ENCODE peak calls at places on chromosome X, in nine cellular contexts. U is ascending aorta, I is uterus, L is neuronal stem cell, Q is upper lobe of right lung, Y is thoracic aorta, D is fibroblast of lung, A is HCT116, K is PC-3. G is an unnamed sample. For H3K9me3, the result is how much of the 10 kb centered on the place peaks cover.

GRCh38 chrX:47190445-47191269 is 3.0 kb upstream of the UBA1 start:
- DNase-seq in U (peak), I (peak), L (peak), Q (peak), Y (peak), D (peak), A (peak), K (peak), G (peak)

GRCh38 chrX:15646031-15646430 is 18.6 kb downstream of the CLTRN start:
- DNase-seq in U (no peak), I (no peak), L (no peak), Q (no peak), Y (no peak), D (no peak), A (no peak), K (no peak), G (no peak)

GRCh38 chrX:12245650-12246645 is 107.7 kb downstream of the FRMPD4 start:
- DNase-seq in U (no peak), I (no peak), L (no peak), Q (no peak), Y (no peak), D (peak), A (no peak), K (peak), G (no peak)

GRCh38 chrX:53093177-53093655 is 726 bp upstream of the KANTR start:
- DNase-seq in U (peak), I (peak), L (no peak), Q (peak), Y (no peak), D (peak), A (peak), K (peak), G (peak)

GRCh38 chrX:55908685-55909212 is 191.2 kb downstream of the RRAGB start:
- DNase-seq in U (no peak), I (no peak), L (peak), Q (peak), Y (no peak), D (peak), A (no peak), K (peak), G (no peak)

GRCh38 chrX:107599371-107599970 is 28.8 kb upstream of the PRPS1 start:
- DNase-seq in U (no peak), I (no peak), L (no peak), Q (no peak), Y (no peak), D (no peak), A (no peak), K (no peak), G (no peak)

GRCh38 chrX:11558972-11559371 is 106.7 kb downstream of the ARHGAP6 start:
- DNase-seq in U (no peak), I (no peak), L (no peak), Q (peak), Y (no peak), D (no peak), A (peak), K (peak), G (no peak)

GRCh38 chrX:7169627-7170026 is 21.7 kb upstream of the PUDP start:
- DNase-seq in U (no peak), I (no peak), L (no peak), Q (no peak), Y (no peak), D (no peak), A (no peak), K (no peak), G (no peak)

GRCh38 chrX:119211649-119212014 is 24.5 kb upstream of the PGRMC1 start:
- DNase-seq in U (no peak), I (no peak), L (no peak), Q (no peak), Y (no peak), D (no peak), A (no peak), K (no peak), G (no peak)

GRCh38 chrX:40663880-40664630 is 16.7 kb upstream of the CXorf38 start:
- DNase-seq in U (no peak), I (no peak), L (no peak), Q (no peak), Y (no peak), D (peak), A (no peak), K (peak), G (no peak)

GRCh38 chrX:118807151-118808017 is 16.2 kb upstream of the ZCCHC12 start:
- DNase-seq in U (no peak), I (peak), L (peak), Q (no peak), Y (no peak), D (peak), A (peak), K (peak), G (peak)

GRCh38 chrX:1433646-1434357 is 18.9 kb downstream of the ASMTL start:
- DNase-seq in U (no peak), I (no peak), L (no peak), Q (no peak), Y (no peak), D (no peak), A (no peak), K (no peak), G (no peak)

GRCh38 chrX:17738002-17738713 is 865 bp downstream of the SCML1 start:
- DNase-seq in U (peak), I (peak), L (peak), Q (peak), Y (no peak), D (peak), A (no peak), K (peak), G (peak)

GRCh38 chrX:29419774-29420553 is 795.4 kb upstream of the MAGEB2 start:
- DNase-seq in U (no peak), I (no peak), L (no peak), Q (no peak), Y (no peak), D (peak), A (peak), K (no peak), G (no peak)

GRCh38 chrX:20623448-20623847 is 356.7 kb upstream of the RPS6KA3 start:
- DNase-seq in U (no peak), I (no peak), L (no peak), Q (no peak), Y (no peak), D (peak), A (peak), K (peak), G (no peak)

GRCh38 chrX:134717698-134718328 is 59.5 kb upstream of the PLAC1 start:
- DNase-seq in U (no peak), I (no peak), L (no peak), Q (no peak), Y (no peak), D (peak), A (no peak), K (peak), G (no peak)
- H3K9me3 ChIP-seq in U (under half), I (under half), L (under half), Q (under half), Y (under half), D (under half), A (under half), K (under half), G (under half)

GRCh38 chrX:129957241-129958099 is 25.0 kb upstream of the BCORL1 start:
- DNase-seq in U (peak), I (peak), L (no peak), Q (peak), Y (no peak), D (peak), A (peak), K (peak), G (peak)
- H3K27ac ChIP-seq in U (peak), I (peak), L (no peak), Q (peak), Y (no peak), D (no peak), A (peak), K (no peak), G (peak)

GRCh38 chrX:44978976-44979375 is 106.0 kb downstream of the KDM6A start:
- DNase-seq in U (no peak), I (no peak), L (no peak), Q (no peak), Y (no peak), D (no peak), A (no peak), K (no peak), G (no peak)

GRCh38 chrX:44974462-44974861 is 101.5 kb downstream of the KDM6A start:
- DNase-seq in U (no peak), I (no peak), L (no peak), Q (no peak), Y (no peak), D (peak), A (peak), K (peak), G (no peak)

GRCh38 chrX:44972132-44972531 is 99.1 kb downstream of the KDM6A start:
- DNase-seq in U (no peak), I (no peak), L (no peak), Q (no peak), Y (no peak), D (no peak), A (no peak), K (no peak), G (no peak)

GRCh38 chrX:44973420-44973932 is 100.5 kb downstream of the KDM6A start:
- DNase-seq in U (no peak), I (no peak), L (no peak), Q (no peak), Y (no peak), D (no peak), A (no peak), K (no peak), G (no peak)

DNA sequence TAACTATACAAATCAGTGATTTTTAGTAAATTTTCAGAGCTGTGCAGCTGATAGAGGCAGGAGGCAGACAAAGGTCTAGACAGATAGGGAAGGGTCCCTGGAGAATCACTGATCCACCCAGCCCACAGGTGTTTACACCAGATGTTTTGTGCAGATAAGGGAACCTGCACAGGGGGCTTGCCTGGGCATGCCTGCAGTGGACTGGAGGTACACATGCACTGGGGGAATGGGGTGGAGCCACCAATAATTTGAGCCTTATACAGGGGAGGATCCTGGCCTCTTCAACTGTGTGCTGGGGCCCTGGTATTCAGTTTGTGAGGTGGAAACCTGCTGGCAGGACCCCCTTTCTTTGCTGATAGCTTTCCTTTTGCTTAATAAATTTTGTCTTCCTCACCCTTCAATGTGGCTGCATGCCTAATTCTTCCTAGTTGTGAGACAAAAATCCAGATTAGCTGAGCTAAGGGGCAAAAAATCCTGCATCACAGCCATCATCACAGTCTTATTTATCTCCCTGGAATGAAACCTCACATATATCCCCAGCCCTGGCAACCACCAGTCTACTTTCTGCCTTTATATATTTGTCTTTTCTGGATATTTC is 102.8 kb downstream of the KDM6A start:
- DNase-seq in U (no peak), I (no peak), L (no peak), Q (no peak), Y (no peak), D (peak), A (no peak), K (no peak), G (no peak)
- H3K9me3 ChIP-seq in U (under half), I (under half), L (under half), Q (under half), Y (under half), D (under half), A (under half), K (under half), G (under half)

GRCh38 chrX:149152941-149153340 is 352.2 kb downstream of the IDS start:
- DNase-seq in U (no peak), I (no peak), L (no peak), Q (no peak), Y (no peak), D (no peak), A (no peak), K (no peak), G (no peak)

DNA sequence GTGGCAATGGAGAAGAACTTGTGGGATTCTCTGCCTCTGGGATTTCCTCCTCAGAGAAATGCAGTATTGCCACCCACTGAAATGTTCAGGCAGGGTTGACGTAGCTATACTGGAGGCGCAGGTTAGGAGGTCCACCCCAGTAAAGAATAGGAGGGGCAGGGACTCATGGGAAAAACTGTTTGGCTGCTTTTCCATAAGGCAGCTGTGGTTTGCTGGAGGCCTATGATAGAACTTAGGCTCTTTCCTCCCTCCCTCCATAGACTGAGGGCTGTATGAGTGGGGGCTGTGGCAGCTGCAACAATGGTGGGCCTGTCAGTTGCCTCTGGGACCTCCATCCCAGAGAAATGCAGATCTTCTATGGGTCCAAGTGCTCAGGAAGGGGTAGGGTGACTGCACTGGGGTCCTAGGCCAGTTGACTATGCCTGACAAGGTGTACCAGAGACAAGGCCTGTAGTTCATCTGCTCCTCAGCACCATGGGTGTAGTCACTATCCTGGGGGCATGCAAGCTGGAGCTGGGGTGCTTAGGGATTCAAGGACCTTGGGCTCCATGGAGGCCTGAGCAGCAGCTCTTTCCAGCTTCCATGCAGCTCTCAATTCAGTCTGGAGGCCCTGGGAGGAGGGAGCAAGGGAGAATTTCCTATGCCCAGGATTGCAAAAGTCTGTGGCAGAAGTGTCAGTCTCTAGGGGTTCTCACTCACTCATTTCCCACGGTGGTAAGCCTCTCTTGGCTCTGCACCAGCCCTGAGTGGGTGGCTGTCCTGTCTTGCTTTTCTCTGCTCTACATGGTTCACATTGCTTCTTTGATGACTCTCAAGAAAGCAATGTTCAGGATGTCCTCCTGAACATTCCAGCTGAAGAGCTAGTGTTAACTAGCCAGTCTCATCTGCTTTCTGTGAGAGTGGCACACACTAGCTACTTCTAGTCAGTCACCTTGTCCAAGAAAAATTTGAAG is 353.0 kb downstream of the IDS start:
- DNase-seq in U (no peak), I (no peak), L (no peak), Q (no peak), Y (no peak), D (peak), A (no peak), K (no peak), G (no peak)
- H3K27ac ChIP-seq in U (no peak), I (no peak), L (no peak), Q (no peak), Y (no peak), D (no peak), A (no peak), K (no peak), G (no peak)